ENCODE peak calls at places on chromosomes 12 and 14, in six cellular contexts. V is HCT116, S is mesendoderm, N is H9, Z is NT2/D1, Q is MM.1S. F is an unnamed sample.

GRCh38 chr14:73738518-73739173 is 24.5 kb upstream of the PNMA1 start:
- DNase-seq in Q (no peak), Z (no peak), V (no peak), N (peak), S (no peak), F (no peak)

GRCh38 chr14:55107766-55108554 is 21.1 kb upstream of the LGALS3 start:
- DNase-seq in V (peak), Q (no peak), S (peak), Z (no peak), N (peak), F (no peak)

GRCh38 chr12:114770323-114770722 is 86.3 kb upstream of the TBX3 start:
- DNase-seq in V (no peak), N (no peak), Z (no peak), Q (no peak), S (peak), F (no peak)

GRCh38 chr12:69052613-69053408 is 119.8 kb upstream of the CPM start:
- DNase-seq in V (peak), Q (peak), N (peak), S (peak), Z (peak), F (no peak)

GRCh38 chr12:115481141-115481540 is 796.4 kb downstream of the MED13L start:
- DNase-seq in Q (peak), V (no peak), S (no peak), Z (no peak), N (no peak), F (no peak)

GRCh38 chr12:67671419-67671818 is 22.9 kb downstream of the DYRK2 start:
- DNase-seq in Q (no peak), N (no peak), S (peak), Z (no peak), V (no peak), F (no peak)

GRCh38 chr12:89525002-89525823 is 617 bp upstream of the GALNT4 start:
- DNase-seq in V (no peak), S (peak), N (peak), Z (no peak), Q (peak), F (peak)

GRCh38 chr12:72368298-72368697 is 96.1 kb downstream of the TRHDE start:
- DNase-seq in V (no peak), N (no peak), Z (no peak), S (no peak), Q (no peak), F (no peak)

GRCh38 chr14:53927171-53927570 is 29.5 kb downstream of the BMP4 start:
- DNase-seq in N (no peak), V (no peak), S (peak), Z (no peak), Q (no peak), F (no peak)

GRCh38 chr14:26820101-26820500 is 222.3 kb upstream of the NOVA1 start:
- DNase-seq in Q (no peak), Z (no peak), S (no peak), V (no peak), N (no peak), F (no peak)

GRCh38 chr14:23801766-23802165 is 151.8 kb upstream of the DHRS4 start:
- DNase-seq in S (no peak), N (no peak), Z (no peak), Q (no peak), V (no peak), F (no peak)

GRCh38 chr12:112837629-112838191 is 46.2 kb downstream of the RPH3A start:
- DNase-seq in Q (no peak), S (no peak), N (no peak), V (no peak), Z (no peak), F (no peak)

GRCh38 chr12:62976110-62976640 is 41.2 kb upstream of the PPM1H start:
- DNase-seq in Q (no peak), Z (no peak), N (no peak), S (no peak), V (no peak), F (no peak)

GRCh38 chr14:54528973-54529372 is 19.3 kb downstream of the CGRRF1 start:
- DNase-seq in S (no peak), Q (no peak), V (no peak), N (no peak), Z (no peak), F (no peak)

GRCh38 chr12:121953695-121954094 is 35.3 kb downstream of the CFAP251 start:
- DNase-seq in Z (no peak), N (no peak), Q (no peak), S (no peak), V (no peak), F (no peak)

GRCh38 chr14:99721792-99722516 is 37.9 kb downstream of the CYP46A1 start:
- DNase-seq in S (no peak), V (no peak), Q (no peak), Z (no peak), N (peak), F (no peak)

GRCh38 chr12:47777741-47778558 is 4.9 kb downstream of the SLC48A1 start:
- DNase-seq in V (no peak), Q (no peak), Z (no peak), N (no peak), S (peak), F (no peak)

GRCh38 chr12:86513206-86513605 is 257.0 kb upstream of the MGAT4C start:
- DNase-seq in N (no peak), Q (no peak), Z (no peak), S (no peak), V (no peak), F (no peak)

GRCh38 chr12:57048423-57048822 is 1.5 kb downstream of the MYO1A start:
- DNase-seq in Q (no peak), Z (no peak), N (no peak), S (no peak), V (no peak), F (no peak)

GRCh38 chr12:120972870-120973543 is 5.3 kb upstream of the HNF1A start:
- DNase-seq in V (no peak), N (peak), Q (no peak), Z (peak), S (peak), F (peak)

GRCh38 chr12:109715310-109716091 is 1.9 kb downstream of the FAM222A start:
- DNase-seq in V (no peak), S (no peak), N (no peak), Z (no peak), Q (peak), F (peak)

GRCh38 chr12:49578471-49579112 is 10.7 kb upstream of the MCRS1 start:
- DNase-seq in V (no peak), Z (no peak), N (no peak), S (no peak), Q (no peak), F (peak)

GRCh38 chr12:99390707-99391106 is 256.8 kb upstream of the GARIN6 start:
- DNase-seq in S (peak), Q (no peak), Z (peak), N (peak), V (no peak), F (peak)

GRCh38 chr12:123031171-123031845 is 50.8 kb downstream of the ARL6IP4 start:
- DNase-seq in V (no peak), Q (no peak), Z (no peak), N (no peak), S (no peak), F (no peak)

GRCh38 chr12:47744005-47744651 is 14.6 kb downstream of the RAPGEF3 start:
- DNase-seq in Z (no peak), S (peak), Q (peak), N (peak), V (peak), F (peak)

GRCh38 chr12:27237790-27238771 is 6.0 kb upstream of the STK38L start:
- DNase-seq in N (no peak), Z (no peak), S (peak), Q (peak), V (no peak), F (no peak)

GRCh38 chr14:89600950-89601826 is 184.2 kb upstream of the FOXN3 start:
- DNase-seq in Z (no peak), V (no peak), N (no peak), Q (no peak), S (peak), F (no peak)

GRCh38 chr14:46054526-46054925 is 597.1 kb downstream of the RPL10L start:
- DNase-seq in Q (no peak), N (no peak), V (no peak), Z (no peak), S (no peak), F (no peak)

GRCh38 chr12:104686196-104686595 is 229.4 kb downstream of the CHST11 start:
- DNase-seq in V (no peak), Q (no peak), Z (no peak), S (no peak), N (no peak), F (no peak)
- H3K9ac ChIP-seq in V (no peak), Q (no peak), Z (no peak), S (no peak), N (no peak), F (no peak)

DNA sequence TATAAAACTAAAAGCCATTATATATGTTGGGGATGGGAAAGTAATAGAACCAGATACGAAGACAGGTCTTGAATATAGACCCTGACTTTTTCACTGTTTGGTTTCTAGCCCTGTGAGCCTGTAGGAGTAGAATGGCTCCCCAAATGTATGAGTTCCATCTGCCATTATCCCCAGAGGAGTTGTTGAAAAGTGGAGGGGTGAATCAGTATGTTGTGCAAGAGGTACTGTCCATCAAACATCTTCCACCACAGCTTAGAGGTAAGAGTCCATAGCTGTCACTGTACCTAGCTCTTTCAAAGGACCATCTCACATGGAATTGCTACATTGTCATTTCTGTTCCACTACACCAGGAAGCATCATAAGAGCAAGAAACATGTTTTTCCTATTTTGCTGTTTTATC is 1.1 kb downstream of the NCAPD2 start:
- DNase-seq in S (no peak), V (no peak), N (no peak), Z (no peak), Q (no peak), F (no peak)
- H3K9ac ChIP-seq in S (peak), V (peak), N (peak), Z (peak), Q (peak), F (peak)

GRCh38 chr12:53623986-53624385 is 2.2 kb downstream of the ATF7 start:
- DNase-seq in Z (no peak), Q (no peak), V (no peak), S (no peak), N (no peak), F (no peak)

GRCh38 chr12:53625373-53625945 is 723 bp downstream of the ATF7 start:
- DNase-seq in V (no peak), Q (no peak), N (no peak), S (no peak), Z (no peak), F (no peak)

GRCh38 chr12:53623526-53623925 is 2.7 kb downstream of the ATF7 start:
- DNase-seq in Q (no peak), S (no peak), N (no peak), Z (no peak), V (no peak), F (no peak)

GRCh38 chr12:53624956-53625355 is 1.2 kb downstream of the ATF7 start:
- DNase-seq in N (no peak), Z (no peak), Q (no peak), V (no peak), S (no peak), F (no peak)

GRCh38 chr12:53624453-53624852 is 1.7 kb downstream of the ATF7 start:
- DNase-seq in Z (no peak), V (no peak), N (no peak), S (no peak), Q (no peak), F (no peak)
- H3K9ac ChIP-seq in Z (no peak), V (no peak), N (no peak), S (peak), Q (peak), F (peak)

GRCh38 chr12:402127-402456 is 648 bp downstream of the CCDC77 start:
- DNase-seq in S (peak), Z (peak), N (no peak), Q (peak), V (no peak), F (peak)

GRCh38 chr12:401235-402126 is at the start of gene CCDC77:
- DNase-seq in Z (peak), S (peak), N (peak), Q (peak), V (peak), F (peak)

GRCh38 chr12:400828-401227 is 616 bp upstream of the CCDC77 start:
- DNase-seq in S (no peak), Z (no peak), Q (no peak), V (no peak), N (no peak), F (no peak)
- H3K9ac ChIP-seq in S (peak), Z (peak), Q (peak), V (no peak), N (no peak), F (no peak)

GRCh38 chr12:9030776-9031175 is 41.4 kb downstream of the KLRG1 start:
- DNase-seq in Z (peak), V (no peak), N (no peak), Q (no peak), S (peak), F (peak)
- H3K9ac ChIP-seq in Z (no peak), V (no peak), N (no peak), Q (no peak), S (no peak), F (no peak)

GRCh38 chr14:67186789-67187188 is 2.5 kb upstream of the GARIN2 start:
- DNase-seq in N (no peak), Q (peak), Z (no peak), S (no peak), V (peak), F (no peak)
- H3K9ac ChIP-seq in N (no peak), Q (peak), Z (no peak), S (no peak), V (peak), F (no peak)

DNA sequence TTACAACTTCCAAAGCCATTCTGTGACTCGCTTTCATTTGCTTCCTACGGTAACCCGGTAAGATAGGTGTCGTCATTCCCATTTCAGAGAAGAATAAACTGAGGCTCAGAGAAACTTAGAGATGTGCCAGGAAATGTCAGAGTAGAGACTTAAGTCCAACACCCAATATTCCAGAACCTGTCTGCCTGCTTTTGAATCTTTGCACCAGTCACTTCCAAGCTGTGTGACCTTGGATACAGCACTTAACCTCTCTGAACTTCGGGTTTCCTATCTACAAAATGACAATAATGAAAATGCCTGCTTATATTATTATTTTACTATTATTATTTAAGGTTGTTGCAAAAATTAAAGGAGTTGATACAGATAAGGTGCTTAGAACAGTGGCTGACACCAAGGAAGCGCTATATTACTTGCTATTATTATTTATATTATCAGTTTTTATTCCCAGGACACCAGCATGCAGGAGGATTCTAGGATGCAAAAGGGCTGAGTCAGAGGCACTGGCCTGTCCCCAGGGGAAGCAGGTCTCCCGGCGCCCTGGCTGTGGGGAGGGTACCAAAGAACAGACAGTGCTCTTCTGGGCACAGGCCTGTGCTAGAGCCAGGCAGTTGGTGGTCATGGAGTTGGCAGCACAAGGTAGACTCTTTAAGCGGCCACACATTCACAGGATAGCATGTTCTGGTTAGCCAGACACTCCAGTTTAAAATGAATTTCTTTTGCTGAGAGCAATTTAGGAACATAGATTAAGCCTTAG is 5.4 kb downstream of the HSPB8 start:
- DNase-seq in S (no peak), N (no peak), V (no peak), Z (no peak), Q (no peak), F (no peak)
- H3K9ac ChIP-seq in S (peak), N (no peak), V (no peak), Z (no peak), Q (no peak), F (no peak)

F was measured in neural progenitor cell.